ENCODE peak calls at places on chromosome 16, in seven cellular contexts. E is T-helper 22 cell; F is A549; G is CD8-positive, alpha-beta T cell; L is astrocyte of the spinal cord; R is WTC11; H is activated T-cell treated with anti-CD3 and anti-CD28 coated beads, Interleukin-2, amount 50 U/mL, for 72 hours. K is an unnamed sample.

GRCh38 chr16:74862743-74863244 is 88.2 kb upstream of the FA2H start:
- DNase-seq in E (no peak), F (peak; percentile 63), G (no peak), L (peak; percentile 50), R (no peak), H (no peak), K (no peak)

GRCh38 chr16:51710930-51711563 is 560.0 kb upstream of the SALL1 start:
- DNase-seq in E (no peak), F (no peak), G (no peak), L (peak; percentile 5), R (no peak), H (no peak), K (no peak)

GRCh38 chr16:87897563-87898505 is 28.5 kb upstream of the SLC7A5 start:
- DNase-seq in E (peak; percentile 43), F (no peak), G (peak; percentile 77), L (no peak), R (no peak), H (peak; percentile 79), K (no peak)

GRCh38 chr16:29656688-29657523 is 6.1 kb upstream of the SPN start:
- DNase-seq in E (no peak), F (no peak), G (no peak), L (no peak), R (peak; percentile 30), H (no peak), K (no peak)

GRCh38 chr16:64878964-64879363 is 242.9 kb downstream of the CDH11 start:
- DNase-seq in E (no peak), F (no peak), G (no peak), L (no peak), R (no peak), H (no peak), K (no peak)

GRCh38 chr16:77794586-77794985 is 6.2 kb downstream of the VAT1L start:
- DNase-seq in E (no peak), F (no peak), G (no peak), L (peak; percentile 81), R (no peak), H (no peak), K (no peak)

GRCh38 chr16:1785846-1786170 is 3.0 kb downstream of the NUBP2 start:
- DNase-seq in E (no peak), F (no peak), G (no peak), L (no peak), R (no peak), H (no peak), K (no peak)

GRCh38 chr16:87186440-87186839 is 130.8 kb downstream of the C16orf95 start:
- DNase-seq in E (no peak), F (no peak), G (no peak), L (no peak), R (no peak), H (no peak), K (no peak)

GRCh38 chr16:27792486-27793275 is 242.7 kb downstream of the KATNIP start:
- DNase-seq in E (no peak), F (no peak), G (no peak), L (no peak), R (no peak), H (no peak), K (no peak)

GRCh38 chr16:2039286-2040030 is 8.2 kb downstream of the NTHL1 start:
- DNase-seq in E (no peak), F (peak; percentile 96), G (no peak), L (peak; percentile 62), R (no peak), H (no peak), K (peak; percentile 87)

GRCh38 chr16:50011707-50012106 is 13.3 kb upstream of the CNEP1R1 start:
- DNase-seq in E (no peak), F (no peak), G (no peak), L (no peak), R (no peak), H (no peak), K (no peak)

GRCh38 chr16:60755907-60756306 is 1280.3 kb downstream of the CDH8 start:
- DNase-seq in E (no peak), F (peak; percentile 3), G (no peak), L (peak; percentile 12), R (no peak), H (no peak), K (no peak)

GRCh38 chr16:49556252-49557069 is 182.9 kb downstream of the C16orf78 start:
- DNase-seq in E (no peak), F (peak; percentile 31), G (no peak), L (peak; percentile 69), R (peak; percentile 44), H (no peak), K (no peak)

GRCh38 chr16:88927010-88927409 is 50.0 kb downstream of the CBFA2T3 start:
- DNase-seq in E (no peak), F (no peak), G (no peak), L (no peak), R (no peak), H (no peak), K (no peak)

GRCh38 chr16:63613701-63614100 is 1508.2 kb downstream of the CDH11 start:
- DNase-seq in E (no peak), F (peak; percentile 53), G (no peak), L (peak; percentile 59), R (no peak), H (no peak), K (no peak)

GRCh38 chr16:53713403-53714013 is 9.6 kb downstream of the FTO start:
- DNase-seq in E (no peak), F (no peak), G (no peak), L (no peak), R (no peak), H (no peak), K (no peak)

GRCh38 chr16:67101683-67102082 is 8.1 kb upstream of the PHAF1 start:
- DNase-seq in E (no peak), F (no peak), G (no peak), L (peak; percentile 22), R (no peak), H (peak; percentile 51), K (no peak)

GRCh38 chr16:27980919-27981670 is 82.4 kb downstream of the GSG1L start:
- DNase-seq in E (no peak), F (no peak), G (no peak), L (no peak), R (no peak), H (no peak), K (peak; percentile 74)

K was measured in cardiac septum.